ENCODE peak calls at places on chromosomes 1 and 21, in five cellular contexts. One of them, this sample, is unnamed.
A peak's percentile ranks its signal among the peaks of the same experiment; 100 is the strongest.

GRCh38 chr1:202131956-202132821 is 9.5 kb downstream of the GPR37L1 start:
- DNase-seq in GDM1: no peak
- DNase-seq in activated gamma-delta T cell: no peak
- DNase-seq in HEK293T: no peak
- DNase-seq in HCEC 1CT: no peak
- DNase-seq in this sample: no peak

GRCh38 chr1:113147073-113147625 is 74.2 kb downstream of the LRIG2 start:
- DNase-seq in GDM1: no peak
- DNase-seq in activated gamma-delta T cell: no peak
- DNase-seq in HEK293T: no peak
- DNase-seq in HCEC 1CT: no peak
- DNase-seq in this sample: no peak

GRCh38 chr1:228272831-228273571 is 65.2 kb downstream of the OBSCN start:
- DNase-seq in GDM1: no peak
- DNase-seq in HEK293T: no peak
- DNase-seq in activated gamma-delta T cell: no peak
- DNase-seq in HCEC 1CT: no peak
- DNase-seq in this sample: no peak

GRCh38 chr1:207747627-207748492 is 4.0 kb upstream of the CD46 start:
- DNase-seq in HEK293T: no peak
- DNase-seq in GDM1: no peak
- DNase-seq in activated gamma-delta T cell: no peak
- DNase-seq in HCEC 1CT: no peak
- DNase-seq in this sample: no peak

GRCh38 chr1:19436716-19437476 is 48.4 kb downstream of the CAPZB start:
- DNase-seq in GDM1: peak; percentile 4
- DNase-seq in HEK293T: no peak
- DNase-seq in activated gamma-delta T cell: no peak
- DNase-seq in HCEC 1CT: no peak
- DNase-seq in this sample: peak; percentile 72

GRCh38 chr1:44421374-44422028 is 16.4 kb downstream of the RNF220 start:
- DNase-seq in GDM1: peak; percentile 78
- DNase-seq in HEK293T: no peak
- DNase-seq in HCEC 1CT: no peak
- DNase-seq in activated gamma-delta T cell: no peak
- DNase-seq in this sample: no peak

GRCh38 chr1:67372136-67372535 is 58.1 kb downstream of the SERBP1 start:
- DNase-seq in HEK293T: no peak
- DNase-seq in GDM1: no peak
- DNase-seq in activated gamma-delta T cell: no peak
- DNase-seq in HCEC 1CT: no peak
- DNase-seq in this sample: no peak

GRCh38 chr1:182206628-182207239 is 145.2 kb upstream of the ZNF648 start:
- DNase-seq in GDM1: no peak
- DNase-seq in activated gamma-delta T cell: no peak
- DNase-seq in HCEC 1CT: no peak
- DNase-seq in HEK293T: no peak
- DNase-seq in this sample: no peak

GRCh38 chr1:37167479-37167878 is 133.2 kb upstream of the GRIK3 start:
- DNase-seq in activated gamma-delta T cell: no peak
- DNase-seq in GDM1: no peak
- DNase-seq in HCEC 1CT: no peak
- DNase-seq in HEK293T: no peak
- DNase-seq in this sample: no peak

GRCh38 chr21:32578107-32578691 is 7.1 kb downstream of the TCP10L start:
- DNase-seq in GDM1: no peak
- DNase-seq in HEK293T: peak; percentile 44
- DNase-seq in activated gamma-delta T cell: no peak
- DNase-seq in HCEC 1CT: no peak
- DNase-seq in this sample: no peak

GRCh38 chr1:200975458-200975857 is 48.1 kb downstream of the KIF21B start:
- DNase-seq in activated gamma-delta T cell: no peak
- DNase-seq in HEK293T: no peak
- DNase-seq in HCEC 1CT: no peak
- DNase-seq in GDM1: no peak
- DNase-seq in this sample: no peak

GRCh38 chr1:42841440-42842147 is 4.8 kb upstream of the ZNF691 start:
- DNase-seq in HCEC 1CT: no peak
- DNase-seq in HEK293T: no peak
- DNase-seq in GDM1: no peak
- DNase-seq in activated gamma-delta T cell: no peak
- DNase-seq in this sample: no peak

GRCh38 chr1:79161077-79161476 is 154.5 kb upstream of the ADGRL4 start:
- DNase-seq in activated gamma-delta T cell: no peak
- DNase-seq in HEK293T: no peak
- DNase-seq in HCEC 1CT: peak; percentile 83
- DNase-seq in GDM1: no peak
- DNase-seq in this sample: no peak

GRCh38 chr1:159826436-159827101 is at the start of gene SLAMF8:
- DNase-seq in GDM1: peak; percentile 47
- DNase-seq in HCEC 1CT: no peak
- DNase-seq in activated gamma-delta T cell: peak; percentile 25
- DNase-seq in HEK293T: no peak
- DNase-seq in this sample: peak; percentile 16

GRCh38 chr1:167599839-167600581 is 30.0 kb upstream of the RCSD1 start:
- DNase-seq in GDM1: peak; percentile 27
- DNase-seq in activated gamma-delta T cell: no peak
- DNase-seq in HEK293T: no peak
- DNase-seq in HCEC 1CT: peak; percentile 35
- DNase-seq in this sample: peak; percentile 78

GRCh38 chr1:32246888-32247273 is at the start of gene FAM167B:
- DNase-seq in GDM1: no peak
- DNase-seq in HEK293T: no peak
- DNase-seq in activated gamma-delta T cell: no peak
- DNase-seq in HCEC 1CT: peak; percentile 67
- DNase-seq in this sample: no peak

GRCh38 chr1:184973308-184974085 is 811 bp downstream of the NIBAN1 start:
- DNase-seq in HEK293T: peak; percentile 56
- DNase-seq in GDM1: peak; percentile 40
- DNase-seq in activated gamma-delta T cell: peak; percentile 61
- DNase-seq in HCEC 1CT: peak; percentile 53
- DNase-seq in this sample: peak; percentile 35

GRCh38 chr1:235239821-235240220 is 78.8 kb upstream of the RBM34 start:
- DNase-seq in activated gamma-delta T cell: no peak
- DNase-seq in GDM1: no peak
- DNase-seq in HCEC 1CT: no peak
- DNase-seq in HEK293T: no peak
- DNase-seq in this sample: no peak

GRCh38 chr1:47179023-47179987 is 10.5 kb downstream of the PDZK1IP1 start:
- DNase-seq in HEK293T: peak; percentile 89
- DNase-seq in HCEC 1CT: peak; percentile 94
- DNase-seq in activated gamma-delta T cell: peak; percentile 19
- DNase-seq in GDM1: peak; percentile 85
- DNase-seq in this sample: peak; percentile 78

GRCh38 chr1:198160946-198161614 is 4.3 kb downstream of the NEK7 start:
- DNase-seq in activated gamma-delta T cell: no peak
- DNase-seq in HEK293T: no peak
- DNase-seq in GDM1: no peak
- DNase-seq in HCEC 1CT: no peak
- DNase-seq in this sample: no peak

GRCh38 chr1:207021876-207022596 is 10.5 kb downstream of the C1orf116 start:
- DNase-seq in GDM1: no peak
- DNase-seq in HEK293T: no peak
- DNase-seq in HCEC 1CT: no peak
- DNase-seq in activated gamma-delta T cell: no peak
- DNase-seq in this sample: no peak

GRCh38 chr1:220881918-220882891 is 3.0 kb downstream of the HLX start:
- DNase-seq in GDM1: no peak
- DNase-seq in HEK293T: no peak
- DNase-seq in HCEC 1CT: peak; percentile 65
- DNase-seq in activated gamma-delta T cell: no peak
- DNase-seq in this sample: peak; percentile 85

GRCh38 chr1:243254233-243254926 is 701 bp downstream of the CEP170 start:
- DNase-seq in activated gamma-delta T cell: no peak
- DNase-seq in HEK293T: peak; percentile 54
- DNase-seq in GDM1: peak; percentile 48
- DNase-seq in HCEC 1CT: peak; percentile 76
- DNase-seq in this sample: peak; percentile 67

GRCh38 chr1:48214820-48215219 is 7.7 kb upstream of the SLC5A9 start:
- DNase-seq in GDM1: no peak
- DNase-seq in HCEC 1CT: no peak
- DNase-seq in activated gamma-delta T cell: no peak
- DNase-seq in HEK293T: no peak
- DNase-seq in this sample: no peak

GRCh38 chr1:64471724-64472276 is 1.9 kb downstream of the CACHD1 start:
- DNase-seq in activated gamma-delta T cell: no peak
- DNase-seq in GDM1: no peak
- DNase-seq in HEK293T: peak; percentile 59
- DNase-seq in HCEC 1CT: peak; percentile 65
- DNase-seq in this sample: no peak

GRCh38 chr1:243718893-243719292 is 131.2 kb downstream of the AKT3 start:
- DNase-seq in HEK293T: no peak
- DNase-seq in HCEC 1CT: peak; percentile 87
- DNase-seq in GDM1: no peak
- DNase-seq in activated gamma-delta T cell: no peak
- DNase-seq in this sample: no peak

GRCh38 chr1:167584581-167584980 is 31.0 kb upstream of the CREG1 start:
- DNase-seq in HCEC 1CT: no peak
- DNase-seq in activated gamma-delta T cell: no peak
- DNase-seq in HEK293T: no peak
- DNase-seq in GDM1: no peak
- DNase-seq in this sample: no peak

GRCh38 chr1:71861022-71861421 is 421.3 kb downstream of the NEGR1 start:
- DNase-seq in HCEC 1CT: peak; percentile 75
- DNase-seq in GDM1: no peak
- DNase-seq in HEK293T: no peak
- DNase-seq in activated gamma-delta T cell: no peak
- DNase-seq in this sample: peak; percentile 69

GRCh38 chr1:16248603-16249534 is 11.9 kb upstream of the CPLANE2 start:
- DNase-seq in activated gamma-delta T cell: no peak
- DNase-seq in HCEC 1CT: peak; percentile 54
- DNase-seq in HEK293T: peak; percentile 33
- DNase-seq in GDM1: peak; percentile 50
- DNase-seq in this sample: no peak

GRCh38 chr1:161095230-161095629 is 2.9 kb upstream of the KLHDC9 start:
- DNase-seq in HCEC 1CT: no peak
- DNase-seq in activated gamma-delta T cell: no peak
- DNase-seq in HEK293T: no peak
- DNase-seq in GDM1: no peak
- DNase-seq in this sample: no peak

GRCh38 chr1:46420533-46420915 is 26.4 kb downstream of the FAAH start:
- DNase-seq in activated gamma-delta T cell: no peak
- DNase-seq in HEK293T: no peak
- DNase-seq in GDM1: no peak
- DNase-seq in HCEC 1CT: no peak
- DNase-seq in this sample: no peak

GRCh38 chr1:247642742-247643141 is 36.8 kb downstream of the OR13G1 start:
- DNase-seq in GDM1: no peak
- DNase-seq in activated gamma-delta T cell: no peak
- DNase-seq in HCEC 1CT: no peak
- DNase-seq in HEK293T: no peak
- DNase-seq in this sample: no peak

GRCh38 chr1:99004270-99005141 is at the start of gene PLPPR5:
- DNase-seq in HCEC 1CT: no peak
- DNase-seq in HEK293T: peak; percentile 55
- DNase-seq in GDM1: no peak
- DNase-seq in activated gamma-delta T cell: no peak
- DNase-seq in this sample: no peak

GRCh38 chr1:172356620-172357019 is 63.9 kb upstream of the C1orf105 start:
- DNase-seq in GDM1: no peak
- DNase-seq in HCEC 1CT: peak; percentile 59
- DNase-seq in activated gamma-delta T cell: no peak
- DNase-seq in HEK293T: no peak
- DNase-seq in this sample: no peak

GRCh38 chr1:35726814-35727433 is 8.2 kb upstream of the C1orf216 start:
- DNase-seq in activated gamma-delta T cell: no peak
- DNase-seq in HEK293T: peak; percentile 81
- DNase-seq in GDM1: peak; percentile 28
- DNase-seq in HCEC 1CT: peak; percentile 44
- DNase-seq in this sample: peak; percentile 19

GRCh38 chr1:14441302-14441741 is 157.2 kb upstream of the KAZN start:
- DNase-seq in activated gamma-delta T cell: no peak
- DNase-seq in GDM1: no peak
- DNase-seq in HCEC 1CT: no peak
- DNase-seq in HEK293T: no peak
- DNase-seq in this sample: no peak

GRCh38 chr1:163055531-163055930 is 13.6 kb upstream of the RGS4 start:
- DNase-seq in GDM1: no peak
- DNase-seq in HEK293T: no peak
- DNase-seq in HCEC 1CT: no peak
- DNase-seq in activated gamma-delta T cell: no peak
- DNase-seq in this sample: no peak

GRCh38 chr1:181100015-181100905 is 11.8 kb downstream of the IER5 start:
- DNase-seq in activated gamma-delta T cell: no peak
- DNase-seq in HCEC 1CT: peak; percentile 57
- DNase-seq in GDM1: no peak
- DNase-seq in HEK293T: no peak
- DNase-seq in this sample: no peak